ENCODE peak calls at places on chromosomes 11 and 22, in five cellular contexts. N, W, B, J and H are unnamed samples. For H3K4me1, the result is how much of the 10 kb centered on the place peaks cover.

GRCh38 chr11:12106501-12106900 is 3.9 kb upstream of the MICAL2 start:
- DNase-seq in N (no peak), B (no peak), J (no peak), W (no peak), H (no peak)

GRCh38 chr11:100574894-100575769 is 112.0 kb upstream of the ARHGAP42 start:
- DNase-seq in J (no peak), N (no peak), W (no peak), B (no peak), H (no peak)

GRCh38 chr22:41862160-41862529 is 29.2 kb downstream of the SREBF2 start:
- DNase-seq in J (no peak), W (no peak), B (no peak), N (no peak), H (no peak)

GRCh38 chr11:116879789-116880402 is 42.5 kb upstream of the APOA1 start:
- DNase-seq in J (no peak), B (no peak), N (no peak), W (no peak), H (no peak)

GRCh38 chr11:32838505-32839274 is 9.0 kb downstream of the PRRG4 start:
- DNase-seq in W (no peak), J (no peak), B (no peak), N (no peak), H (no peak)

GRCh38 chr11:34185926-34186841 is 80.8 kb downstream of the NAT10 start:
- DNase-seq in B (no peak), W (no peak), J (no peak), N (no peak), H (no peak)

GRCh38 chr11:34480339-34480738 is 33.3 kb downstream of the ELF5 start:
- DNase-seq in N (no peak), W (no peak), B (no peak), J (no peak), H (no peak)

GRCh38 chr11:78085972-78086371 is 6.3 kb upstream of the NDUFC2 start:
- DNase-seq in N (no peak), B (no peak), W (no peak), J (no peak), H (no peak)

GRCh38 chr11:61891331-61892084 is at the start of gene FADS3:
- DNase-seq in N (peak), W (peak), B (peak), J (peak), H (peak)

GRCh38 chr11:130371004-130371590 is 56.4 kb upstream of the ZBTB44 start:
- DNase-seq in B (no peak), W (no peak), N (no peak), J (no peak), H (no peak)

GRCh38 chr11:118628432-118628831 is 21.0 kb downstream of the PHLDB1 start:
- DNase-seq in B (no peak), N (no peak), J (no peak), W (peak), H (no peak)
- H3K4me1 ChIP-seq in B (under half), N (under half), J (under half), W (half or more), H (under half)

GRCh38 chr22:35582861-35583670 is 34.1 kb downstream of the MB start:
- DNase-seq in W (no peak), N (peak), B (peak), J (no peak), H (no peak)

GRCh38 chr22:35578836-35579575 is 38.1 kb downstream of the MB start:
- DNase-seq in W (peak), J (no peak), B (no peak), N (no peak), H (no peak)

GRCh38 chr22:35580351-35581022 is 36.6 kb downstream of the MB start:
- DNase-seq in J (no peak), N (no peak), B (no peak), W (peak), H (no peak)

GRCh38 chr22:35581023-35581413 is 36.1 kb downstream of the MB start:
- DNase-seq in N (no peak), B (no peak), J (no peak), W (no peak), H (no peak)

GRCh38 chr22:35582218-35582860 is 34.8 kb downstream of the MB start:
- DNase-seq in J (no peak), B (no peak), W (peak), N (no peak), H (no peak)
- H3K4me1 ChIP-seq in J (under half), B (under half), W (under half), N (under half), H (under half)

DNA sequence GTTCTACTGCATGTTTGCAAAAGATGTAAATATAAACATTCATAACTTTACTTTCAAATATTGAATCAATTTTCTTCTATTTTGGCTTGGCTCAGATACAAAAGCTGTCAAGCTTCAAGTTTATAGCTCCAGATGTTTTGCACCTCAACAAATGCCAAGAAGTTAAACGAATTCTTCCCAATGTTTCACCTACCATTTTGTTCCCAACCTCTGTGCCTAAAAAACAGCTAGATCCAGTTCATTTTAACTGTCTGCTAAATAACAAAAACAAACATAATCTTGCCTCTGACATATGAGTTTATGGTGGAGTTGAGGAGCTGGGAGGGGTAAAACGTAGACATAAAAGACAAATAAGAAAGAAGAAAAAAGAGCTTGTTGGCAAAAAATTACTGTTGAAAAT is 76.4 kb downstream of the RAB30 start:
- DNase-seq in W (no peak), B (no peak), N (no peak), J (no peak), H (no peak)
- H3K4me1 ChIP-seq in W (half or more), B (under half), N (under half), J (half or more), H (under half)

GRCh38 chr11:121968638-121969037 is 147.4 kb downstream of the BLID start:
- DNase-seq in B (no peak), N (no peak), W (no peak), J (no peak), H (no peak)

GRCh38 chr11:121961228-121961860 is 154.7 kb downstream of the BLID start:
- DNase-seq in B (no peak), N (no peak), W (no peak), J (no peak), H (no peak)

GRCh38 chr11:121967131-121967689 is 148.8 kb downstream of the BLID start:
- DNase-seq in J (no peak), B (no peak), W (no peak), N (no peak), H (no peak)

GRCh38 chr11:121964591-121964990 is 151.4 kb downstream of the BLID start:
- DNase-seq in N (no peak), W (no peak), J (peak), B (no peak), H (no peak)

GRCh38 chr11:121965330-121965729 is 150.7 kb downstream of the BLID start:
- DNase-seq in W (peak), N (no peak), J (no peak), B (no peak), H (no peak)
- H3K4me1 ChIP-seq in W (under half), N (under half), J (under half), B (under half), H (under half)